ENCODE peak calls at places on chromosome 3, in eight cellular contexts. S is fibroblast of villous mesenchyme, F is BJ, Z is astrocyte of the cerebellum, D is MG63, P is PC-3, B is astrocyte of the spinal cord, T is AG09309. A is an unnamed sample.

GRCh38 chr3:75192065-75192658 is 472.0 kb upstream of the FRG2C start:
- DNase-seq in S (peak), F (peak), Z (peak), D (peak), P (peak), B (peak), T (peak), A (no peak)

GRCh38 chr3:127065561-127066270 is 82.8 kb downstream of the PLXNA1 start:
- DNase-seq in S (peak), F (no peak), Z (no peak), D (no peak), P (no peak), B (peak), T (no peak), A (no peak)

GRCh38 chr3:11199902-11200678 is 45.8 kb downstream of the HRH1 start:
- DNase-seq in S (no peak), F (no peak), Z (no peak), D (no peak), P (no peak), B (peak), T (no peak), A (no peak)

GRCh38 chr3:58383904-58384303 is 49.7 kb downstream of the PDHB start:
- DNase-seq in S (peak), F (peak), Z (peak), D (peak), P (peak), B (peak), T (peak), A (peak)

GRCh38 chr3:96449803-96450202 is 364.6 kb upstream of the EPHA6 start:
- DNase-seq in S (no peak), F (no peak), Z (no peak), D (no peak), P (no peak), B (no peak), T (no peak), A (no peak)

GRCh38 chr3:196684548-196685407 is 27.3 kb downstream of the CEP19 start:
- DNase-seq in S (peak), F (no peak), Z (no peak), D (peak), P (peak), B (peak), T (no peak), A (no peak)

GRCh38 chr3:149777414-149778214 is 14.7 kb downstream of the ANKUB1 start:
- DNase-seq in S (no peak), F (no peak), Z (no peak), D (no peak), P (no peak), B (no peak), T (no peak), A (no peak)

GRCh38 chr3:46228259-46229222 is 13.7 kb upstream of the CCR3 start:
- DNase-seq in S (peak), F (peak), Z (no peak), D (peak), P (peak), B (no peak), T (peak), A (no peak)

GRCh38 chr3:31064021-31064420 is 169.6 kb upstream of the GADL1 start:
- DNase-seq in S (no peak), F (peak), Z (no peak), D (no peak), P (peak), B (peak), T (no peak), A (no peak)

GRCh38 chr3:112508860-112509259 is 9.6 kb upstream of the BTLA start:
- DNase-seq in S (no peak), F (no peak), Z (no peak), D (no peak), P (no peak), B (no peak), T (no peak), A (no peak)

GRCh38 chr3:156371683-156372082 is 183.2 kb downstream of the SSR3 start:
- DNase-seq in S (peak), F (no peak), Z (no peak), D (no peak), P (no peak), B (no peak), T (no peak), A (no peak)

GRCh38 chr3:15391007-15391406 is 36.3 kb downstream of the METTL6 start:
- DNase-seq in S (no peak), F (no peak), Z (no peak), D (no peak), P (no peak), B (no peak), T (no peak), A (no peak)

GRCh38 chr3:39178553-39178952 is 13.8 kb downstream of the XIRP1 start:
- DNase-seq in S (peak), F (no peak), Z (no peak), D (no peak), P (no peak), B (peak), T (no peak), A (no peak)

GRCh38 chr3:46971742-46972141 is 4.8 kb downstream of the CCDC12 start:
- DNase-seq in S (no peak), F (no peak), Z (no peak), D (no peak), P (no peak), B (no peak), T (no peak), A (no peak)

GRCh38 chr3:144063306-144063705 is 91.7 kb downstream of the DIPK2A start:
- DNase-seq in S (no peak), F (no peak), Z (no peak), D (no peak), P (no peak), B (no peak), T (no peak), A (no peak)

GRCh38 chr3:128787256-128788253 is 61.6 kb downstream of the RAB7A start:
- DNase-seq in S (peak), F (no peak), Z (no peak), D (peak), P (peak), B (peak), T (no peak), A (no peak)

GRCh38 chr3:127600749-127601456 is 2.7 kb downstream of the MCM2 start:
- DNase-seq in S (no peak), F (no peak), Z (no peak), D (no peak), P (no peak), B (no peak), T (no peak), A (no peak)

GRCh38 chr3:70832811-70833509 is 520.5 kb upstream of the MDFIC2 start:
- DNase-seq in S (peak), F (no peak), Z (peak), D (peak), P (no peak), B (peak), T (peak), A (no peak)

GRCh38 chr3:61725851-61726333 is 164.5 kb downstream of the PTPRG start:
- DNase-seq in S (peak), F (no peak), Z (peak), D (no peak), P (no peak), B (peak), T (no peak), A (peak)

GRCh38 chr3:63232764-63233396 is 45.2 kb upstream of the SYNPR start:
- DNase-seq in S (peak), F (no peak), Z (no peak), D (no peak), P (peak), B (peak), T (no peak), A (no peak)

GRCh38 chr3:178140491-178140890 is 395.7 kb upstream of the KCNMB2 start:
- DNase-seq in S (peak), F (no peak), Z (no peak), D (no peak), P (peak), B (peak), T (peak), A (no peak)

GRCh38 chr3:13235079-13235478 is 161.8 kb upstream of the IQSEC1 start:
- DNase-seq in S (no peak), F (no peak), Z (no peak), D (no peak), P (peak), B (no peak), T (no peak), A (no peak)

GRCh38 chr3:181329024-181329423 is 339.5 kb upstream of the DNAJC19 start:
- DNase-seq in S (no peak), F (no peak), Z (no peak), D (no peak), P (peak), B (no peak), T (no peak), A (no peak)

GRCh38 chr3:62622553-62623174 is 249.3 kb upstream of the FEZF2 start:
- DNase-seq in S (peak), F (no peak), Z (peak), D (no peak), P (peak), B (peak), T (no peak), A (no peak)

GRCh38 chr3:159988617-159989251 is at the start of gene IL12A:
- DNase-seq in S (peak), F (no peak), Z (peak), D (peak), P (peak), B (peak), T (no peak), A (no peak)

GRCh38 chr3:12758025-12758830 is 831 bp downstream of the TMEM40 start:
- DNase-seq in S (peak), F (peak), Z (peak), D (peak), P (peak), B (peak), T (peak), A (peak)

DNA sequence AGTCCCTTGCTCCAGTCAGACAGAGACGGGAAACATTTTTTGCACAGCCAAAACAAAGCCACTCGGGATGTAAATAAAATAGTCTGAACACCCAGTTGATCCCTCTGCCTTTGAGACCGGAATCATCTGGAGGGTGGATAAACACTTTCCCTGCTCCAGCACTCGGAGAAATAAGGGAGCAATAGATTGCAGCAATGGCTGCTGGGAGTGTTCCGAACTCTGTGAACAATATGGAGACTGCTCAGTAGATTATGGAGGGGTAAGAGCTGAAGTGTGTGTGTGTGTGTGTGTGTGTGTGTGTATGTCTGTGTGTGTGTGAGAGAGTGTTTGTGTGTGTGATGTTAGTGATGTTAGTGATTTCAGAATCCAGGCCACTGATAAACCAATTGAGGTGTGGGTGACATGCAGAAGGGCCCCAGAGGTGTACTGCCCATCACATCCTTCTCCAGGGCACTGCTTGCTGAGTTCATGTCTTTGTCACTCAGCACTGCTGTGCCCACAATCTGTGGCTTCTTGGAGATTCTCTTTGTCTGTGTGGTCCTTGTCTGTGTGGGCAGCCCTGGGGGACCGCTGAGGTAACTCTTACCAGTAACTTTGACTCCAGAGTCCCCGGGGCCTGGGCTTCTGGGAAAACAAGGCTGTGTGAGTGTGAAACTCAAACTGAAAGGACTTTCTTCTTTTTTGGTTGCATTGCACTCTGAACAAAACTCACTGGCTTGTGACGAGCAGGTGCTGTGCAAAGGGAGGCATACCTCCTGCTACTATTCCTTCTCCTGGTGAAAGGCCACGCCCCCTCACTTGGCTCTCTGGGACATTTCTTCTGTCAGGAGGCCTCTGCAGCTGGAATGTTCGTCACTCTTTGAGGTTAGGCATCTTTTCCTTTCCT is 23.0 kb downstream of the CRYGS start:
- DNase-seq in S (no peak), F (no peak), Z (no peak), D (no peak), P (no peak), B (no peak), T (no peak), A (no peak)
- H3K4me3 ChIP-seq in S (no peak), F (no peak), Z (no peak), D (no peak), P (no peak), B (no peak), T (no peak), A (no peak)

GRCh38 chr3:72340056-72340455 is 508.2 kb downstream of the SHQ1 start:
- DNase-seq in S (no peak), F (no peak), Z (no peak), D (no peak), P (no peak), B (no peak), T (no peak), A (no peak)
- H3K4me3 ChIP-seq in S (no peak), F (no peak), Z (no peak), D (no peak), P (no peak), B (no peak), T (no peak), A (no peak)

GRCh38 chr3:141272906-141273662 is 41.5 kb downstream of the PXYLP1 start:
- DNase-seq in S (peak), F (no peak), Z (no peak), D (no peak), P (no peak), B (no peak), T (no peak), A (no peak)
- H3K4me3 ChIP-seq in S (no peak), F (no peak), Z (no peak), D (no peak), P (no peak), B (no peak), T (no peak), A (no peak)

GRCh38 chr3:8645717-8646116 is 1.1 kb upstream of the SSUH2 start:
- DNase-seq in S (no peak), F (no peak), Z (no peak), D (no peak), P (peak), B (no peak), T (no peak), A (no peak)

GRCh38 chr3:8643693-8644365 is 769 bp downstream of the SSUH2 start:
- DNase-seq in S (no peak), F (no peak), Z (no peak), D (no peak), P (no peak), B (no peak), T (no peak), A (no peak)

GRCh38 chr3:8644748-8645390 is at the start of gene SSUH2:
- DNase-seq in S (no peak), F (no peak), Z (no peak), D (no peak), P (no peak), B (no peak), T (no peak), A (no peak)

GRCh38 chr3:8647137-8647970 is 2.8 kb upstream of the SSUH2 start:
- DNase-seq in S (no peak), F (no peak), Z (no peak), D (no peak), P (no peak), B (no peak), T (no peak), A (no peak)

GRCh38 chr3:8646313-8646938 is 1.8 kb upstream of the SSUH2 start:
- DNase-seq in S (no peak), F (no peak), Z (no peak), D (no peak), P (no peak), B (no peak), T (no peak), A (no peak)
- H3K4me3 ChIP-seq in S (no peak), F (no peak), Z (no peak), D (no peak), P (no peak), B (no peak), T (no peak), A (no peak)

GRCh38 chr3:193229851-193230250 is 11.2 kb upstream of the PLAAT1 start:
- DNase-seq in S (no peak), F (no peak), Z (no peak), D (no peak), P (no peak), B (no peak), T (no peak), A (no peak)
- H3K4me3 ChIP-seq in S (no peak), F (no peak), Z (no peak), D (no peak), P (no peak), B (no peak), T (no peak), A (no peak)

DNA sequence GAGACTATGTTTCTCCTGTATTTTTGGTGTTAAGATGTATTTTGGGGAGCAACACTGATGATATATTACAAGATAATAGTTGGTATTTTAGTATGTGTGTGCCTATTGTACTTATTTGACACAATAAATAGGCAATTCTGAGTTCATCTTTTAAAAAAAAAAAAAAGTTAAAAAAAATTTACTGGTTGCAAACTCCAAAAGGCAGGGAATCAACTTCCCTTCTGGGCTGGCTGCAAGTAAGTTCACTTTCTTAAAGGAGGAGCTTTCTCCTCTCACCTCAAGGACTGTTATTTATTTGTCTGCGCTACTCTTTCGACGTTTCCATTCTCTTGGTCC is 335 bp upstream of the VPS8 start:
- DNase-seq in S (no peak), F (no peak), Z (no peak), D (no peak), P (no peak), B (no peak), T (no peak), A (no peak)
- H3K4me3 ChIP-seq in S (peak), F (no peak), Z (peak), D (peak), P (peak), B (peak), T (peak), A (peak)

GRCh38 chr3:43048470-43048869 is 57.4 kb downstream of the POMGNT2 start:
- DNase-seq in S (no peak), F (no peak), Z (no peak), D (no peak), P (no peak), B (no peak), T (no peak), A (no peak)

GRCh38 chr3:43055393-43055792 is 50.5 kb downstream of the POMGNT2 start:
- DNase-seq in S (no peak), F (no peak), Z (no peak), D (no peak), P (no peak), B (no peak), T (no peak), A (no peak)

GRCh38 chr3:43054754-43055153 is 51.1 kb downstream of the POMGNT2 start:
- DNase-seq in S (no peak), F (no peak), Z (no peak), D (no peak), P (no peak), B (no peak), T (no peak), A (no peak)

GRCh38 chr3:43055806-43056770 is 49.8 kb downstream of the POMGNT2 start:
- DNase-seq in S (no peak), F (no peak), Z (no peak), D (no peak), P (no peak), B (no peak), T (no peak), A (no peak)

GRCh38 chr3:43053291-43053690 is 52.6 kb downstream of the POMGNT2 start:
- DNase-seq in S (no peak), F (no peak), Z (no peak), D (no peak), P (no peak), B (no peak), T (no peak), A (no peak)
- H3K4me3 ChIP-seq in S (no peak), F (no peak), Z (no peak), D (no peak), P (no peak), B (no peak), T (no peak), A (no peak)